ENCODE peak calls at places on chromosomes 13 and 19, in six cellular contexts. G is mesenteric fat pad; B is naive thymus-derived CD8-positive, alpha-beta T cell; N is hepatic stellate cell; E is NCI-H1105; A is stimulated activated CD8-positive, alpha-beta memory T cell treated with anti-CD3 and anti-CD28 coated beads, Interleukin-12 subunit alpha, Interleukin-12 subunit beta, amount 100 ng/mL, for 1 hour. I is an unnamed sample.

GRCh38 chr13:67438465-67438864 is 208.3 kb upstream of the PCDH9 start:
- DNase-seq in E (no peak), N (no peak), B (no peak), A (no peak), G (no peak), I (no peak)

GRCh38 chr13:111536239-111536638 is 215.8 kb downstream of the TEX29 start:
- DNase-seq in E (no peak), G (no peak), B (no peak), A (no peak), N (no peak), I (no peak)

GRCh38 chr13:53198017-53198416 is 169.4 kb downstream of the OLFM4 start:
- DNase-seq in E (no peak), A (no peak), G (no peak), N (no peak), B (no peak), I (no peak)

GRCh38 chr13:66567899-66568612 is 662.1 kb downstream of the PCDH9 start:
- DNase-seq in B (no peak), N (no peak), G (no peak), E (no peak), A (no peak), I (no peak)

GRCh38 chr13:106286811-106287210 is 248.7 kb downstream of the EFNB2 start:
- DNase-seq in B (no peak), G (no peak), N (no peak), E (no peak), A (no peak), I (no peak)

GRCh38 chr19:17294051-17294891 is 9.0 kb downstream of the ABHD8 start:
- DNase-seq in G (no peak), N (no peak), B (no peak), E (no peak), A (no peak), I (peak; percentile 57)

GRCh38 chr13:110197041-110197440 is 109.9 kb downstream of the COL4A1 start:
- DNase-seq in G (no peak), N (no peak), E (no peak), A (no peak), B (no peak), I (no peak)

GRCh38 chr13:40318366-40318765 is 348.1 kb downstream of the FOXO1 start:
- DNase-seq in G (no peak), A (no peak), N (no peak), B (no peak), E (peak; percentile 29), I (no peak)

GRCh38 chr13:71618154-71618553 is 248.8 kb downstream of the DACH1 start:
- DNase-seq in N (no peak), B (no peak), A (no peak), G (no peak), E (no peak), I (no peak)

I was measured in frontal cortex.